ENCODE peak calls at places on chromosomes 4 and X, in four cellular contexts. N, B, L and O are unnamed samples.

GRCh38 chrX:47146121-47146935 is 1.3 kb downstream of the RBM10 start:
- DNase-seq in N (no peak), B (no peak), L (no peak), O (peak)

GRCh38 chr4:17468638-17469221 is 43.2 kb downstream of the QDPR start:
- DNase-seq in N (no peak), B (peak), L (no peak), O (peak)

GRCh38 chrX:53072418-53073114 is 9.6 kb upstream of the TSPYL2 start:
- DNase-seq in N (no peak), B (no peak), L (no peak), O (no peak)

GRCh38 chr4:141375855-141376254 is 155.2 kb downstream of the ZNF330 start:
- DNase-seq in N (no peak), B (no peak), L (no peak), O (no peak)

GRCh38 chr4:41209187-41209586 is 5.2 kb downstream of the APBB2 start:
- DNase-seq in N (peak), B (no peak), L (no peak), O (no peak)

GRCh38 chrX:118974088-118974907 is at the start of gene LONRF3:
- DNase-seq in N (peak), B (peak), L (peak), O (peak)

GRCh38 chr4:3477750-3478430 is 14.8 kb downstream of the DOK7 start:
- DNase-seq in N (no peak), B (no peak), L (no peak), O (no peak)

GRCh38 chrX:69305333-69306062 is 140.2 kb upstream of the PJA1 start:
- DNase-seq in N (no peak), B (no peak), L (no peak), O (no peak)

GRCh38 chr4:157389751-157390150 is 169.2 kb downstream of the GRIA2 start:
- DNase-seq in N (no peak), B (peak), L (no peak), O (no peak)

GRCh38 chr4:164779811-164780216 is 25.9 kb downstream of the SMIM31 start:
- DNase-seq in N (no peak), B (peak), L (no peak), O (peak)

GRCh38 chrX:96433409-96434122 is 251.1 kb upstream of the DIAPH2 start:
- DNase-seq in N (no peak), B (no peak), L (no peak), O (no peak)

GRCh38 chr4:5206391-5206790 is 155.1 kb downstream of the STK32B start:
- DNase-seq in N (no peak), B (no peak), L (no peak), O (no peak)

GRCh38 chrX:50067435-50068292 is 133.1 kb downstream of the AKAP4 start:
- DNase-seq in N (peak), B (no peak), L (no peak), O (no peak)

GRCh38 chr4:71270901-71271300 is 67.9 kb upstream of the SLC4A4 start:
- DNase-seq in N (no peak), B (peak), L (peak), O (peak)

GRCh38 chr4:128177376-128177959 is 110.1 kb downstream of the PGRMC2 start:
- DNase-seq in N (no peak), B (no peak), L (no peak), O (peak)

GRCh38 chr4:15848191-15848842 is 70.2 kb downstream of the CD38 start:
- DNase-seq in N (no peak), B (no peak), L (no peak), O (no peak)

GRCh38 chrX:9899640-9900075 is 67.5 kb upstream of the CLDN34 start:
- DNase-seq in N (no peak), B (no peak), L (no peak), O (no peak)

GRCh38 chr4:168623484-168623883 is 126.6 kb downstream of the PALLD start:
- DNase-seq in N (no peak), B (no peak), L (no peak), O (no peak)

GRCh38 chrX:13667940-13668339 is 15.0 kb downstream of the TCEANC start:
- DNase-seq in N (no peak), B (no peak), L (no peak), O (no peak)

GRCh38 chr4:31539279-31540074 is 819.3 kb downstream of the PCDH7 start:
- DNase-seq in N (no peak), B (no peak), L (no peak), O (no peak)

GRCh38 chr4:959338-960139 is 13.8 kb downstream of the DGKQ start:
- DNase-seq in N (peak), B (no peak), L (no peak), O (no peak)

GRCh38 chr4:168734703-168735688 is 238.1 kb downstream of the PALLD start:
- DNase-seq in N (no peak), B (no peak), L (no peak), O (no peak)